ENCODE peak calls at places on chromosomes 3 and 15, in four cellular contexts. W is bronchial epithelial cell; E is stimulated activated CD8-positive, alpha-beta memory T cell treated with anti-CD3 and anti-CD28 coated beads, Interleukin-4, amount 100 ng/mL, for 1 hour; C is ELF-1. K is an unnamed sample.

GRCh38 chr3:102129774-102130608 is 280.7 kb downstream of the NFKBIZ start:
- DNase-seq in W (peak; percentile 97), E (no peak), C (no peak), K (no peak)

GRCh38 chr15:97902140-97902780 is 58.2 kb upstream of the ARRDC4 start:
- DNase-seq in W (no peak), E (no peak), C (no peak), K (no peak)

GRCh38 chr3:5226783-5227182 is 39.3 kb downstream of the EDEM1 start:
- DNase-seq in W (peak; percentile 17), E (no peak), C (no peak), K (peak; percentile 28)

GRCh38 chr3:50303038-50303815 is at the start of gene HYAL1:
- DNase-seq in W (peak; percentile 18), E (no peak), C (peak; percentile 86), K (peak; percentile 89)

GRCh38 chr3:138912237-138912636 is 34.7 kb downstream of the FOXL2 start:
- DNase-seq in W (no peak), E (no peak), C (peak; percentile 20), K (no peak)

GRCh38 chr3:191094057-191094456 is 105.0 kb upstream of the OSTN start:
- DNase-seq in W (peak; percentile 97), E (no peak), C (no peak), K (no peak)

GRCh38 chr3:23450051-23450450 is 246.9 kb downstream of the UBE2E2 start:
- DNase-seq in W (no peak), E (no peak), C (no peak), K (no peak)

GRCh38 chr3:184553385-184553784 is 8.2 kb upstream of the EPHB3 start:
- DNase-seq in W (no peak), E (no peak), C (no peak), K (no peak)

GRCh38 chr3:123054422-123054821 is 12.4 kb upstream of the PDIA5 start:
- DNase-seq in W (no peak), E (no peak), C (no peak), K (no peak)

GRCh38 chr3:41863024-41863423 is 98.9 kb downstream of the ULK4 start:
- DNase-seq in W (peak; percentile 21), E (no peak), C (peak; percentile 39), K (peak; percentile 70)

GRCh38 chr3:132535575-132536441 is 61.3 kb upstream of the ACKR4 start:
- DNase-seq in W (peak; percentile 68), E (peak; percentile 11), C (peak; percentile 63), K (peak; percentile 83)

GRCh38 chr3:111831840-111832239 is 27.2 kb upstream of the PHLDB2 start:
- DNase-seq in W (no peak), E (no peak), C (no peak), K (no peak)

GRCh38 chr15:87687176-87687890 is 569.2 kb downstream of the NTRK3 start:
- DNase-seq in W (no peak), E (no peak), C (no peak), K (no peak)

GRCh38 chr3:190514163-190515153 is 573 bp downstream of the IL1RAP start:
- DNase-seq in W (peak; percentile 44), E (no peak), C (peak; percentile 39), K (peak; percentile 49)

GRCh38 chr3:134658555-134658954 is 7.7 kb upstream of the KY start:
- DNase-seq in W (no peak), E (no peak), C (no peak), K (no peak)

GRCh38 chr3:8536106-8537052 is 34.8 kb downstream of the LMCD1 start:
- DNase-seq in W (no peak), E (no peak), C (peak; percentile 26), K (peak; percentile 19)

GRCh38 chr3:94772402-94772801 is 709.5 kb downstream of the NSUN3 start:
- DNase-seq in W (no peak), E (no peak), C (no peak), K (no peak)

GRCh38 chr15:55250392-55250791 is 39.2 kb downstream of the RAB27A start:
- DNase-seq in W (peak; percentile 95), E (no peak), C (no peak), K (no peak)

GRCh38 chr3:26406636-26407035 is 215.9 kb upstream of the LRRC3B start:
- DNase-seq in W (peak; percentile 54), E (no peak), C (no peak), K (no peak)

GRCh38 chr3:31968391-31968926 is 12.6 kb downstream of the OSBPL10 start:
- DNase-seq in W (peak; percentile 78), E (no peak), C (no peak), K (no peak)

GRCh38 chr3:170483485-170484262 is 65.0 kb downstream of the CLDN11 start:
- DNase-seq in W (no peak), E (no peak), C (no peak), K (peak; percentile 44)

K was measured in GM23338.